ENCODE peak calls at places on chromosomes 11 and 22, in five cellular contexts. One of them, this sample, is unnamed. For H3K27me3, the result is how much of the 10 kb centered on the place peaks cover.

GRCh38 chr11:121047926-121048325 is 24.0 kb downstream of the TBCEL start:
- DNase-seq in Peyer's patch: no peak
- DNase-seq in HCT116: no peak
- DNase-seq in lower lobe of right lung: no peak
- DNase-seq in CD8-positive, alpha-beta T cell: no peak
- DNase-seq in this sample: no peak

GRCh38 chr22:37559901-37560681 is at the start of gene CDC42EP1:
- DNase-seq in HCT116: no peak
- DNase-seq in lower lobe of right lung: peak
- DNase-seq in CD8-positive, alpha-beta T cell: no peak
- DNase-seq in Peyer's patch: peak
- DNase-seq in this sample: peak

GRCh38 chr11:103326070-103326794 is 217.0 kb downstream of the DYNC2H1 start:
- DNase-seq in HCT116: peak
- DNase-seq in CD8-positive, alpha-beta T cell: no peak
- DNase-seq in lower lobe of right lung: no peak
- DNase-seq in Peyer's patch: no peak
- DNase-seq in this sample: no peak

GRCh38 chr22:38204784-38205183 is 3.0 kb downstream of the MAFF start:
- DNase-seq in CD8-positive, alpha-beta T cell: no peak
- DNase-seq in Peyer's patch: no peak
- DNase-seq in HCT116: no peak
- DNase-seq in lower lobe of right lung: no peak
- DNase-seq in this sample: no peak

GRCh38 chr22:47032956-47033647 is 270.7 kb downstream of the TBC1D22A start:
- DNase-seq in lower lobe of right lung: peak
- DNase-seq in CD8-positive, alpha-beta T cell: no peak
- DNase-seq in HCT116: no peak
- DNase-seq in Peyer's patch: peak
- DNase-seq in this sample: peak

GRCh38 chr11:48093795-48094642 is 113.7 kb downstream of the PTPRJ start:
- DNase-seq in CD8-positive, alpha-beta T cell: no peak
- DNase-seq in Peyer's patch: no peak
- DNase-seq in HCT116: no peak
- DNase-seq in lower lobe of right lung: no peak
- DNase-seq in this sample: no peak

GRCh38 chr11:113240389-113240788 is 74.0 kb upstream of the TTC12 start:
- DNase-seq in CD8-positive, alpha-beta T cell: no peak
- DNase-seq in Peyer's patch: no peak
- DNase-seq in lower lobe of right lung: no peak
- DNase-seq in HCT116: no peak
- DNase-seq in this sample: no peak

GRCh38 chr11:26621147-26621546 is 49.1 kb upstream of the MUC15 start:
- DNase-seq in lower lobe of right lung: no peak
- DNase-seq in Peyer's patch: no peak
- DNase-seq in CD8-positive, alpha-beta T cell: no peak
- DNase-seq in HCT116: no peak
- DNase-seq in this sample: no peak

GRCh38 chr22:46432164-46433068 is 96.9 kb downstream of the TRMU start:
- DNase-seq in HCT116: no peak
- DNase-seq in CD8-positive, alpha-beta T cell: peak
- DNase-seq in Peyer's patch: no peak
- DNase-seq in lower lobe of right lung: no peak
- DNase-seq in this sample: no peak

GRCh38 chr11:1743587-1744136 is 6.7 kb downstream of the IFITM10 start:
- DNase-seq in HCT116: no peak
- DNase-seq in Peyer's patch: no peak
- DNase-seq in CD8-positive, alpha-beta T cell: no peak
- DNase-seq in lower lobe of right lung: no peak
- DNase-seq in this sample: no peak

GRCh38 chr22:44645083-44645482 is 56.9 kb upstream of the PRR5 start:
- DNase-seq in lower lobe of right lung: no peak
- DNase-seq in CD8-positive, alpha-beta T cell: no peak
- DNase-seq in Peyer's patch: no peak
- DNase-seq in HCT116: no peak
- DNase-seq in this sample: no peak

GRCh38 chr22:30694171-30694637 is 470 bp upstream of the OSBP2 start:
- DNase-seq in Peyer's patch: peak
- DNase-seq in lower lobe of right lung: peak
- DNase-seq in HCT116: peak
- DNase-seq in CD8-positive, alpha-beta T cell: peak
- DNase-seq in this sample: peak

GRCh38 chr22:40856513-40857308 is at the start of the genes ST13 and XPNPEP3:
- DNase-seq in lower lobe of right lung: peak
- DNase-seq in CD8-positive, alpha-beta T cell: peak
- DNase-seq in HCT116: peak
- DNase-seq in Peyer's patch: peak
- DNase-seq in this sample: peak

GRCh38 chr11:60130496-60130895 is 42.0 kb downstream of the MS4A2 start:
- DNase-seq in lower lobe of right lung: no peak
- DNase-seq in Peyer's patch: no peak
- DNase-seq in CD8-positive, alpha-beta T cell: no peak
- DNase-seq in HCT116: peak
- DNase-seq in this sample: no peak

GRCh38 chr11:129973809-129974208 is 28.8 kb downstream of the PRDM10 start:
- DNase-seq in CD8-positive, alpha-beta T cell: no peak
- DNase-seq in lower lobe of right lung: peak
- DNase-seq in Peyer's patch: no peak
- DNase-seq in HCT116: no peak
- DNase-seq in this sample: peak

DNA sequence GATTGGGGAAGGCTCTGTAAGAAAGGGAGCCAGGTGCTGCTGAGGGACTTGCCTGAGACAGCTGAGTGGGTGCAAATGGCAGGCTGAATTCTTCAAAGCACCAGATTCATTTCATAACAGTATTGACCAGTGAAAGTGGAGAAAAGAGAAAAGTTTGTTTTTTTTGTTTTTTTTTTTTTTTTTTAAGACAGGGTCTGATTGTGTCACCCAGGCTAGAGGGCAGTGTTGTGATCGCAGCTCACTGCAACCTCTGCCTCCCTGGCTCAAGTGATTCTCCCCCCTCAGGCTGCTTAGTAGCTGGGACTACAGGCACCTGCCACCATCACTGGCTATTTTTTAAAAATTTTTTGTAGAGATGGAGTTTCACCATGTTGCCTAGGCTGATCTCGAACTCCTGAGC is 494.0 kb downstream of the MIAT start:
- DNase-seq in lower lobe of right lung: no peak
- DNase-seq in CD8-positive, alpha-beta T cell: no peak
- DNase-seq in Peyer's patch: no peak
- DNase-seq in HCT116: no peak
- DNase-seq in this sample: no peak
- TF ChIP-seq CTCF in lower lobe of right lung: no peak
- TF ChIP-seq CTCF in CD8-positive, alpha-beta T cell: no peak
- TF ChIP-seq CTCF in Peyer's patch: no peak
- TF ChIP-seq CTCF in HCT116: peak
- TF ChIP-seq CTCF in this sample: no peak

GRCh38 chr11:92638678-92639077 is 330.8 kb upstream of the MTNR1B start:
- DNase-seq in lower lobe of right lung: no peak
- DNase-seq in CD8-positive, alpha-beta T cell: no peak
- DNase-seq in HCT116: no peak
- DNase-seq in Peyer's patch: no peak
- DNase-seq in this sample: no peak
- H3K4me3 ChIP-seq in lower lobe of right lung: no peak
- H3K4me3 ChIP-seq in CD8-positive, alpha-beta T cell: no peak
- H3K4me3 ChIP-seq in HCT116: no peak
- H3K4me3 ChIP-seq in Peyer's patch: no peak
- H3K4me3 ChIP-seq in this sample: no peak

GRCh38 chr11:3225826-3226750 is 6.1 kb downstream of the MRGPRE start:
- DNase-seq in HCT116: no peak
- DNase-seq in lower lobe of right lung: no peak
- DNase-seq in CD8-positive, alpha-beta T cell: no peak
- DNase-seq in Peyer's patch: no peak
- DNase-seq in this sample: no peak

GRCh38 chr11:3223932-3224729 is 5.5 kb upstream of the MRGPRG start:
- DNase-seq in HCT116: no peak
- DNase-seq in Peyer's patch: peak
- DNase-seq in lower lobe of right lung: no peak
- DNase-seq in CD8-positive, alpha-beta T cell: peak
- DNase-seq in this sample: no peak

GRCh38 chr11:3225159-3225758 is 6.6 kb upstream of the MRGPRG start:
- DNase-seq in lower lobe of right lung: no peak
- DNase-seq in Peyer's patch: no peak
- DNase-seq in HCT116: no peak
- DNase-seq in CD8-positive, alpha-beta T cell: peak
- DNase-seq in this sample: no peak

GRCh38 chr11:3222941-3223905 is 4.6 kb upstream of the MRGPRG start:
- DNase-seq in CD8-positive, alpha-beta T cell: no peak
- DNase-seq in Peyer's patch: peak
- DNase-seq in HCT116: no peak
- DNase-seq in lower lobe of right lung: no peak
- DNase-seq in this sample: no peak

GRCh38 chr11:3224730-3225098 is 6.1 kb upstream of the MRGPRG start:
- DNase-seq in lower lobe of right lung: no peak
- DNase-seq in Peyer's patch: no peak
- DNase-seq in CD8-positive, alpha-beta T cell: no peak
- DNase-seq in HCT116: no peak
- DNase-seq in this sample: no peak
- H3K27me3 ChIP-seq in lower lobe of right lung: under half
- H3K27me3 ChIP-seq in Peyer's patch: under half
- H3K27me3 ChIP-seq in CD8-positive, alpha-beta T cell: under half
- H3K27me3 ChIP-seq in HCT116: under half
- H3K27me3 ChIP-seq in this sample: under half

GRCh38 chr11:63920870-63921417 is 4.0 kb upstream of the RCOR2 start:
- DNase-seq in CD8-positive, alpha-beta T cell: peak
- DNase-seq in lower lobe of right lung: no peak
- DNase-seq in HCT116: no peak
- DNase-seq in Peyer's patch: no peak
- DNase-seq in this sample: no peak
- TF ChIP-seq CTCF in CD8-positive, alpha-beta T cell: peak
- TF ChIP-seq CTCF in lower lobe of right lung: peak
- TF ChIP-seq CTCF in HCT116: no peak
- TF ChIP-seq CTCF in Peyer's patch: peak
- TF ChIP-seq CTCF in this sample: peak